ENCODE peak calls at places on chromosomes 12 and 14, in five cellular contexts. H, R, S, G and U are unnamed samples.

GRCh38 chr14:97120204-97121120 is 323.3 kb downstream of the VRK1 start:
- DNase-seq in H (no peak), R (no peak), S (no peak), G (peak), U (no peak)

GRCh38 chr14:106872619-106873446 is 1346.5 kb downstream of the TMEM121 start:
- DNase-seq in H (peak), R (no peak), S (peak), G (peak), U (no peak)

GRCh38 chr12:45458854-45459807 is 243.2 kb downstream of the ANO6 start:
- DNase-seq in H (peak), R (no peak), S (no peak), G (peak), U (no peak)

GRCh38 chr14:58488550-58488949 is 61.0 kb downstream of the KIAA0586 start:
- DNase-seq in H (peak), R (no peak), S (peak), G (peak), U (no peak)

GRCh38 chr12:64522316-64522715 is 70.4 kb downstream of the TBK1 start:
- DNase-seq in H (peak), R (no peak), S (no peak), G (no peak), U (no peak)

GRCh38 chr12:63917864-63918742 is 73.6 kb downstream of the SRGAP1 start:
- DNase-seq in H (peak), R (no peak), S (no peak), G (peak), U (no peak)

GRCh38 chr12:31035944-31036665 is 37.6 kb upstream of the DDX11 start:
- DNase-seq in H (peak), R (no peak), S (no peak), G (peak), U (no peak)

GRCh38 chr12:106586803-106587684 is 4.2 kb downstream of the RFX4 start:
- DNase-seq in H (no peak), R (peak), S (peak), G (peak), U (no peak)

GRCh38 chr12:113697646-113698504 is 226.2 kb upstream of the LHX5 start:
- DNase-seq in H (no peak), R (no peak), S (peak), G (no peak), U (no peak)

GRCh38 chr12:128069359-128069997 is 197.5 kb upstream of the TMEM132C start:
- DNase-seq in H (peak), R (peak), S (peak), G (peak), U (peak)

GRCh38 chr14:23066368-23066767 is 9.0 kb upstream of the CDH24 start:
- DNase-seq in H (no peak), R (no peak), S (no peak), G (no peak), U (no peak)

GRCh38 chr12:53497461-53497860 is 1.8 kb downstream of the MAP3K12 start:
- DNase-seq in H (no peak), R (no peak), S (no peak), G (no peak), U (no peak)